ENCODE peak calls at places on chromosomes 12 and 14, in five cellular contexts. One of them, this sample, is unnamed.

GRCh38 chr12:79127268-79127895 is 262.8 kb downstream of the SYT1 start:
- DNase-seq in GM23338: no peak
- DNase-seq in aorta: no peak
- DNase-seq in OCI-LY7: no peak
- DNase-seq in brain microvascular endothelial cell: peak
- DNase-seq in this sample: no peak

GRCh38 chr14:41604793-41605534 is 1.7 kb upstream of the LRFN5 start:
- DNase-seq in aorta: peak
- DNase-seq in OCI-LY7: no peak
- DNase-seq in brain microvascular endothelial cell: no peak
- DNase-seq in GM23338: peak
- DNase-seq in this sample: no peak

GRCh38 chr12:75337905-75338304 is 3.4 kb downstream of the GLIPR1L1 start:
- DNase-seq in GM23338: no peak
- DNase-seq in brain microvascular endothelial cell: no peak
- DNase-seq in aorta: no peak
- DNase-seq in OCI-LY7: no peak
- DNase-seq in this sample: no peak

GRCh38 chr12:54030889-54031860 is 1.7 kb upstream of the HOXC5 start:
- DNase-seq in brain microvascular endothelial cell: no peak
- DNase-seq in aorta: no peak
- DNase-seq in OCI-LY7: no peak
- DNase-seq in GM23338: peak
- DNase-seq in this sample: no peak

GRCh38 chr12:109767991-109768900 is 54.6 kb downstream of the FAM222A start:
- DNase-seq in OCI-LY7: no peak
- DNase-seq in aorta: peak
- DNase-seq in brain microvascular endothelial cell: no peak
- DNase-seq in GM23338: no peak
- DNase-seq in this sample: no peak

GRCh38 chr12:113645183-113645582 is 173.5 kb upstream of the LHX5 start:
- DNase-seq in OCI-LY7: no peak
- DNase-seq in GM23338: no peak
- DNase-seq in aorta: no peak
- DNase-seq in brain microvascular endothelial cell: no peak
- DNase-seq in this sample: no peak

GRCh38 chr14:100712490-100712889 is 14.2 kb upstream of the DLK1 start:
- DNase-seq in OCI-LY7: no peak
- DNase-seq in aorta: no peak
- DNase-seq in brain microvascular endothelial cell: no peak
- DNase-seq in GM23338: no peak
- DNase-seq in this sample: no peak

GRCh38 chr12:124493809-124494750 is 73.3 kb downstream of the NCOR2 start:
- DNase-seq in OCI-LY7: peak
- DNase-seq in brain microvascular endothelial cell: no peak
- DNase-seq in aorta: no peak
- DNase-seq in GM23338: no peak
- DNase-seq in this sample: peak

GRCh38 chr12:90690120-90690519 is 264.9 kb downstream of the CCER1 start:
- DNase-seq in GM23338: no peak
- DNase-seq in OCI-LY7: no peak
- DNase-seq in brain microvascular endothelial cell: no peak
- DNase-seq in aorta: no peak
- DNase-seq in this sample: no peak

GRCh38 chr14:30240685-30241084 is 313.0 kb upstream of the PRKD1 start:
- DNase-seq in OCI-LY7: no peak
- DNase-seq in aorta: no peak
- DNase-seq in brain microvascular endothelial cell: no peak
- DNase-seq in GM23338: no peak
- DNase-seq in this sample: no peak

GRCh38 chr14:24243336-24243836 is 963 bp upstream of the TINF2 start:
- DNase-seq in GM23338: peak
- DNase-seq in OCI-LY7: peak
- DNase-seq in aorta: no peak
- DNase-seq in brain microvascular endothelial cell: peak
- DNase-seq in this sample: no peak

GRCh38 chr12:130181211-130181610 is 18.9 kb downstream of the FZD10 start:
- DNase-seq in GM23338: no peak
- DNase-seq in aorta: no peak
- DNase-seq in OCI-LY7: no peak
- DNase-seq in brain microvascular endothelial cell: no peak
- DNase-seq in this sample: no peak

GRCh38 chr12:84701966-84702365 is 210.6 kb downstream of the SLC6A15 start:
- DNase-seq in GM23338: no peak
- DNase-seq in aorta: no peak
- DNase-seq in OCI-LY7: no peak
- DNase-seq in brain microvascular endothelial cell: peak
- DNase-seq in this sample: no peak

GRCh38 chr14:82345149-82345548 is 811.5 kb upstream of the SEL1L start:
- DNase-seq in GM23338: no peak
- DNase-seq in brain microvascular endothelial cell: no peak
- DNase-seq in aorta: no peak
- DNase-seq in OCI-LY7: no peak
- DNase-seq in this sample: no peak

GRCh38 chr14:77882098-77882497 is 82.2 kb downstream of the ADCK1 start:
- DNase-seq in OCI-LY7: no peak
- DNase-seq in aorta: no peak
- DNase-seq in GM23338: no peak
- DNase-seq in brain microvascular endothelial cell: no peak
- DNase-seq in this sample: no peak

GRCh38 chr12:7141351-7142005 is 11.3 kb downstream of the CLSTN3 start:
- DNase-seq in brain microvascular endothelial cell: no peak
- DNase-seq in GM23338: no peak
- DNase-seq in OCI-LY7: no peak
- DNase-seq in aorta: peak
- DNase-seq in this sample: no peak

GRCh38 chr12:31002999-31003398 is 70.7 kb upstream of the DDX11 start:
- DNase-seq in GM23338: no peak
- DNase-seq in brain microvascular endothelial cell: no peak
- DNase-seq in OCI-LY7: no peak
- DNase-seq in aorta: peak
- DNase-seq in this sample: no peak

GRCh38 chr14:67668559-67668958 is 5.9 kb downstream of the VTI1B start:
- DNase-seq in aorta: no peak
- DNase-seq in OCI-LY7: no peak
- DNase-seq in GM23338: no peak
- DNase-seq in brain microvascular endothelial cell: no peak
- DNase-seq in this sample: no peak

GRCh38 chr14:28769358-28769757 is 2.8 kb downstream of the FOXG1 start:
- DNase-seq in GM23338: no peak
- DNase-seq in aorta: no peak
- DNase-seq in OCI-LY7: no peak
- DNase-seq in brain microvascular endothelial cell: no peak
- DNase-seq in this sample: no peak

GRCh38 chr12:90090929-90091651 is 382.5 kb upstream of the ATP2B1 start:
- DNase-seq in GM23338: no peak
- DNase-seq in aorta: no peak
- DNase-seq in brain microvascular endothelial cell: peak
- DNase-seq in OCI-LY7: no peak
- DNase-seq in this sample: no peak

GRCh38 chr14:74262076-74262475 is 22.8 kb downstream of the VSX2 start:
- DNase-seq in GM23338: no peak
- DNase-seq in brain microvascular endothelial cell: no peak
- DNase-seq in aorta: peak
- DNase-seq in OCI-LY7: no peak
- DNase-seq in this sample: no peak

GRCh38 chr12:132834181-132834711 is 5.6 kb upstream of the GOLGA3 start:
- DNase-seq in GM23338: no peak
- DNase-seq in aorta: no peak
- DNase-seq in brain microvascular endothelial cell: no peak
- DNase-seq in OCI-LY7: no peak
- DNase-seq in this sample: no peak

GRCh38 chr12:3634348-3634747 is 118.6 kb downstream of the CRACR2A start:
- DNase-seq in GM23338: peak
- DNase-seq in OCI-LY7: no peak
- DNase-seq in aorta: no peak
- DNase-seq in brain microvascular endothelial cell: no peak
- DNase-seq in this sample: no peak

GRCh38 chr14:95040723-95041476 is 116.4 kb downstream of the DICER1 start:
- DNase-seq in brain microvascular endothelial cell: peak
- DNase-seq in GM23338: no peak
- DNase-seq in OCI-LY7: no peak
- DNase-seq in aorta: no peak
- DNase-seq in this sample: no peak

GRCh38 chr12:46110928-46111699 is 120.7 kb upstream of the SCAF11 start:
- DNase-seq in brain microvascular endothelial cell: no peak
- DNase-seq in aorta: no peak
- DNase-seq in OCI-LY7: peak
- DNase-seq in GM23338: no peak
- DNase-seq in this sample: no peak

GRCh38 chr12:29714966-29715365 is 68.8 kb downstream of the TMTC1 start:
- DNase-seq in brain microvascular endothelial cell: no peak
- DNase-seq in GM23338: no peak
- DNase-seq in OCI-LY7: no peak
- DNase-seq in aorta: no peak
- DNase-seq in this sample: no peak

GRCh38 chr14:74290415-74290814 is 12.3 kb downstream of the ABCD4 start:
- DNase-seq in OCI-LY7: peak
- DNase-seq in GM23338: peak
- DNase-seq in brain microvascular endothelial cell: peak
- DNase-seq in aorta: no peak
- DNase-seq in this sample: no peak

GRCh38 chr14:77113644-77114043 is 15.6 kb downstream of the CIPC start:
- DNase-seq in aorta: no peak
- DNase-seq in OCI-LY7: no peak
- DNase-seq in brain microvascular endothelial cell: no peak
- DNase-seq in GM23338: no peak
- DNase-seq in this sample: no peak

GRCh38 chr12:321606-322326 is 59.1 kb upstream of the SLC6A13 start:
- DNase-seq in brain microvascular endothelial cell: no peak
- DNase-seq in OCI-LY7: peak
- DNase-seq in GM23338: no peak
- DNase-seq in aorta: no peak
- DNase-seq in this sample: no peak

GRCh38 chr14:92768795-92769194 is 20.4 kb upstream of the LGMN start:
- DNase-seq in GM23338: no peak
- DNase-seq in aorta: no peak
- DNase-seq in brain microvascular endothelial cell: no peak
- DNase-seq in OCI-LY7: no peak
- DNase-seq in this sample: no peak

GRCh38 chr12:95385646-95386045 is 88.3 kb upstream of the METAP2 start:
- DNase-seq in OCI-LY7: peak
- DNase-seq in brain microvascular endothelial cell: no peak
- DNase-seq in GM23338: no peak
- DNase-seq in aorta: no peak
- DNase-seq in this sample: no peak

GRCh38 chr14:92215579-92215978 is 93.8 kb downstream of the CPSF2 start:
- DNase-seq in GM23338: no peak
- DNase-seq in brain microvascular endothelial cell: no peak
- DNase-seq in aorta: no peak
- DNase-seq in OCI-LY7: no peak
- DNase-seq in this sample: no peak

GRCh38 chr12:47066278-47067048 is 13.0 kb upstream of the PCED1B start:
- DNase-seq in GM23338: no peak
- DNase-seq in OCI-LY7: no peak
- DNase-seq in aorta: no peak
- DNase-seq in brain microvascular endothelial cell: no peak
- DNase-seq in this sample: no peak

GRCh38 chr12:48184549-48184922 is 1.1 kb downstream of the CCDC184 start:
- DNase-seq in OCI-LY7: no peak
- DNase-seq in GM23338: peak
- DNase-seq in aorta: no peak
- DNase-seq in brain microvascular endothelial cell: no peak
- DNase-seq in this sample: no peak

GRCh38 chr12:530308-530707 is 70.6 kb downstream of the B4GALNT3 start:
- DNase-seq in GM23338: no peak
- DNase-seq in OCI-LY7: no peak
- DNase-seq in brain microvascular endothelial cell: no peak
- DNase-seq in aorta: no peak
- DNase-seq in this sample: no peak

GRCh38 chr12:54357802-54358619 is 6.3 kb downstream of the GPR84 start:
- DNase-seq in brain microvascular endothelial cell: no peak
- DNase-seq in aorta: no peak
- DNase-seq in OCI-LY7: peak
- DNase-seq in GM23338: no peak
- DNase-seq in this sample: peak

GRCh38 chr12:69240625-69240984 is 1.2 kb downstream of the CPSF6 start:
- DNase-seq in OCI-LY7: peak
- DNase-seq in brain microvascular endothelial cell: no peak
- DNase-seq in GM23338: peak
- DNase-seq in aorta: no peak
- DNase-seq in this sample: peak

GRCh38 chr14:70988452-70988851 is 81.2 kb downstream of the PCNX1 start:
- DNase-seq in aorta: no peak
- DNase-seq in GM23338: peak
- DNase-seq in brain microvascular endothelial cell: no peak
- DNase-seq in OCI-LY7: no peak
- DNase-seq in this sample: no peak

GRCh38 chr12:26830358-26830757 is 2.6 kb downstream of the ITPR2 start:
- DNase-seq in aorta: no peak
- DNase-seq in brain microvascular endothelial cell: no peak
- DNase-seq in OCI-LY7: no peak
- DNase-seq in GM23338: no peak
- DNase-seq in this sample: no peak
- H3K4me3 ChIP-seq in aorta: no peak
- H3K4me3 ChIP-seq in brain microvascular endothelial cell: no peak
- H3K4me3 ChIP-seq in OCI-LY7: peak
- H3K4me3 ChIP-seq in GM23338: peak
- H3K4me3 ChIP-seq in this sample: no peak

GRCh38 chr14:96252323-96253052 is 3.5 kb upstream of the BDKRB1 start:
- DNase-seq in OCI-LY7: no peak
- DNase-seq in GM23338: no peak
- DNase-seq in brain microvascular endothelial cell: no peak
- DNase-seq in aorta: no peak
- DNase-seq in this sample: no peak
- H3K4me3 ChIP-seq in OCI-LY7: no peak
- H3K4me3 ChIP-seq in GM23338: no peak
- H3K4me3 ChIP-seq in brain microvascular endothelial cell: no peak
- H3K4me3 ChIP-seq in aorta: no peak
- H3K4me3 ChIP-seq in this sample: no peak

GRCh38 chr14:102891556-102891955 is 30.9 kb upstream of the AMN start:
- DNase-seq in aorta: no peak
- DNase-seq in brain microvascular endothelial cell: peak
- DNase-seq in OCI-LY7: no peak
- DNase-seq in GM23338: no peak
- DNase-seq in this sample: no peak

GRCh38 chr14:102892660-102893059 is 29.8 kb upstream of the AMN start:
- DNase-seq in aorta: no peak
- DNase-seq in GM23338: no peak
- DNase-seq in OCI-LY7: no peak
- DNase-seq in brain microvascular endothelial cell: no peak
- DNase-seq in this sample: no peak

GRCh38 chr14:102891111-102891510 is 31.4 kb upstream of the AMN start:
- DNase-seq in aorta: no peak
- DNase-seq in GM23338: peak
- DNase-seq in brain microvascular endothelial cell: no peak
- DNase-seq in OCI-LY7: no peak
- DNase-seq in this sample: no peak

GRCh38 chr14:102888748-102889147 is 33.7 kb upstream of the AMN start:
- DNase-seq in OCI-LY7: no peak
- DNase-seq in aorta: no peak
- DNase-seq in brain microvascular endothelial cell: no peak
- DNase-seq in GM23338: no peak
- DNase-seq in this sample: no peak

GRCh38 chr14:102889615-102890014 is 32.8 kb upstream of the AMN start:
- DNase-seq in GM23338: no peak
- DNase-seq in OCI-LY7: no peak
- DNase-seq in aorta: no peak
- DNase-seq in brain microvascular endothelial cell: no peak
- DNase-seq in this sample: no peak
- H3K4me3 ChIP-seq in GM23338: no peak
- H3K4me3 ChIP-seq in OCI-LY7: no peak
- H3K4me3 ChIP-seq in aorta: no peak
- H3K4me3 ChIP-seq in brain microvascular endothelial cell: no peak
- H3K4me3 ChIP-seq in this sample: no peak

GRCh38 chr12:111799758-111800157 is 33.0 kb downstream of the ALDH2 start:
- DNase-seq in OCI-LY7: no peak
- DNase-seq in aorta: peak
- DNase-seq in GM23338: no peak
- DNase-seq in brain microvascular endothelial cell: no peak
- DNase-seq in this sample: no peak
- H3K4me3 ChIP-seq in OCI-LY7: no peak
- H3K4me3 ChIP-seq in aorta: no peak
- H3K4me3 ChIP-seq in GM23338: no peak
- H3K4me3 ChIP-seq in brain microvascular endothelial cell: no peak
- H3K4me3 ChIP-seq in this sample: no peak